ENCODE peak calls at places on chromosomes 2 and 18, in four cellular contexts. A, B, V and N are unnamed samples. For H3K4me1, the result is how much of the 10 kb centered on the place peaks cover.

GRCh38 chr2:116510117-116510671 is 1304.3 kb upstream of the DDX18 start:
- DNase-seq in A (no peak), B (peak), V (peak), N (no peak)

GRCh38 chr18:12278765-12279682 is 24.9 kb downstream of the CIDEA start:
- DNase-seq in A (peak), B (no peak), V (no peak), N (no peak)

GRCh38 chr2:27128810-27129571 is 5.4 kb downstream of the ABHD1 start:
- DNase-seq in A (no peak), B (no peak), V (no peak), N (no peak)

GRCh38 chr2:69132960-69133590 is 120.1 kb downstream of the ANTXR1 start:
- DNase-seq in A (no peak), B (no peak), V (no peak), N (no peak)

GRCh38 chr2:67215214-67215613 is 181.9 kb upstream of the ETAA1 start:
- DNase-seq in A (no peak), B (no peak), V (peak), N (no peak)

GRCh38 chr2:233449071-233449901 is 95.0 kb downstream of the DGKD start:
- DNase-seq in A (no peak), B (no peak), V (peak), N (no peak)

GRCh38 chr2:152577611-152578010 is 139.7 kb downstream of the PRPF40A start:
- DNase-seq in A (no peak), B (no peak), V (no peak), N (no peak)

GRCh38 chr2:1253608-1254007 is 159.7 kb upstream of the TPO start:
- DNase-seq in A (no peak), B (no peak), V (no peak), N (no peak)

GRCh38 chr2:146807568-146808168 is 1037.2 kb upstream of the ACVR2A start:
- DNase-seq in A (no peak), B (no peak), V (no peak), N (no peak)

GRCh38 chr2:161842751-161843433 is 218.7 kb downstream of the SLC4A10 start:
- DNase-seq in A (no peak), B (no peak), V (no peak), N (no peak)

GRCh38 chr18:74146756-74147155 is 878 bp downstream of the FBXO15 start:
- DNase-seq in A (no peak), B (no peak), V (no peak), N (no peak)

GRCh38 chr2:70516596-70516995 is 37.0 kb downstream of the TGFA start:
- DNase-seq in A (no peak), B (no peak), V (peak), N (no peak)

GRCh38 chr2:234435836-234436481 is 60.9 kb downstream of the ARL4C start:
- DNase-seq in A (no peak), B (no peak), V (no peak), N (no peak)

GRCh38 chr2:164917296-164917903 is 37.9 kb downstream of the SLC38A11 start:
- DNase-seq in A (peak), B (no peak), V (peak), N (no peak)

GRCh38 chr2:235856151-235856819 is 311.9 kb downstream of the GBX2 start:
- DNase-seq in A (no peak), B (no peak), V (no peak), N (no peak)

GRCh38 chr2:100527420-100528015 is 35.3 kb upstream of the PDCL3 start:
- DNase-seq in A (no peak), B (no peak), V (no peak), N (no peak)

GRCh38 chr2:232485757-232486557 is 1.7 kb downstream of the ECEL1 start:
- DNase-seq in A (peak), B (no peak), V (no peak), N (no peak)

GRCh38 chr2:105595536-105595935 is 149.2 kb upstream of the NCK2 start:
- DNase-seq in A (no peak), B (no peak), V (no peak), N (no peak)

GRCh38 chr18:10231220-10231619 is 223.2 kb upstream of the APCDD1 start:
- DNase-seq in A (no peak), B (no peak), V (no peak), N (no peak)

GRCh38 chr2:40284797-40285196 is 167.1 kb downstream of the SLC8A1 start:
- DNase-seq in A (no peak), B (no peak), V (no peak), N (no peak)

GRCh38 chr2:40285391-40285790 is 166.5 kb downstream of the SLC8A1 start:
- DNase-seq in A (no peak), B (no peak), V (no peak), N (no peak)

GRCh38 chr2:40286721-40287120 is 165.2 kb downstream of the SLC8A1 start:
- DNase-seq in A (no peak), B (no peak), V (no peak), N (no peak)

GRCh38 chr2:40287815-40288214 is 164.1 kb downstream of the SLC8A1 start:
- DNase-seq in A (no peak), B (no peak), V (no peak), N (no peak)

DNA sequence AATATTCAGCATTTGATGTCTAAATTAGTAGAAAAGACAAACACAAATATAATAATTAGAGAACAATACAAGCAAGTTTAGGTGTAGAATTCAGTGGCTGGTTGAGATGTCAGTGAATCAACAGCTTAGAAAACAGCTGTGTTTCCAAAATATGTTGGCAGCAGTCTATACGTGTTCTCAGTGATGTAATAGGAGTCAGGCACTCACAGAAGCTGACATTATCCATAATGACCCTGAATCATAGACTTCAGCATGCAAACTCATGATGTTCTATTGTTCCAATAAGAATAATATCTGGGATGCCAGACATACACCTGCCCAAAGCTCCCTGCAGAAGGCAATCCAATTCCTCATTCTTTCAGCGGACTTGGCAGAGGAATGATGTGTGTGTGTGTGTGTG is 164.7 kb downstream of the SLC8A1 start:
- DNase-seq in A (no peak), B (no peak), V (no peak), N (no peak)
- H3K4me1 ChIP-seq in A (half or more), B (under half), V (under half), N (under half)

GRCh38 chr2:221397179-221397578 is 174.9 kb downstream of the EPHA4 start:
- DNase-seq in A (no peak), B (no peak), V (no peak), N (no peak)
- H3K4me1 ChIP-seq in A (under half), B (under half), V (under half), N (under half)

GRCh38 chr18:49345931-49346696 is 114.3 kb downstream of the DYM start:
- DNase-seq in A (no peak), B (peak), V (no peak), N (no peak)
- H3K4me1 ChIP-seq in A (under half), B (under half), V (under half), N (under half)

DNA sequence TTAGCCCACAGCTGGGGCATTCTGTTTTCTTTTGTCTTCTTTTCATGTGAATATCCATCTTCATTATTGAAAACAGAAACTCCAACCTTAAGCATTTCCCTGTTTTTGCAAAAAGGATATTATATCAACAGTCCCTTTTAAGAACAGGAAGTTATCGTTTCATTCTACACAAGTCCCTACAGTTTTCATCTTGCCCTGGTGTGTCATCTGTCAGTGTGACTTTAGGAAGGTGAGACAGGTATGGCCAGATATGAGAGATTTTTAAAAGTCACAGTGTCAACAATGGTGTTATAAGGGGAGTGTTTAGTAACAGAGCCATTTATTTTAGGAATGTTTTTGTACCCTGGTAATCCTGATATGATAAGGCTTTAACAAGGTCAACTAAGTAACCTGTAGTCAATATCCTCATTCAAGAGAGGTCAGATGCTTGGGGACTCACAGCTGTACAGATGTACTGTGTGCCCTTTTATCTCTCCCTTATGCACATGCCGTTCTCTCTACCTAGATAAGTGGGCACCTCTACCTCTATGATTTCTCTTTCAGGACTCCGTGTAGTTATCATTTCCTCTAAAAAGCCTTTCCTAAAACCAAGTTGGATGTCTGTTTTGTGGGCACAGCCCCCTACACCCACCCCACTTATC is 132.5 kb downstream of the BCL2 start:
- DNase-seq in A (no peak), B (peak), V (no peak), N (no peak)
- H3K4me1 ChIP-seq in A (half or more), B (under half), V (under half), N (under half)